ENCODE peak calls at places on chromosome 2, in four cellular contexts. Y, D, B and P are unnamed samples. For H3K4me1, the result is how much of the 10 kb centered on the place peaks cover.

GRCh38 chr2:239192456-239192855 is 208.4 kb downstream of the HDAC4 start:
- ATAC-seq in Y (no peak), D (no peak), B (no peak), P (no peak)

GRCh38 chr2:191404568-191404991 is 159.4 kb downstream of the MYO1B start:
- ATAC-seq in Y (no peak), D (no peak), B (peak), P (no peak)

GRCh38 chr2:177161741-177162440 is 50.7 kb upstream of the HNRNPA3 start:
- ATAC-seq in Y (no peak), D (no peak), B (no peak), P (no peak)

GRCh38 chr2:44495035-44495434 is 133.3 kb downstream of the CAMKMT start:
- ATAC-seq in Y (no peak), D (no peak), B (no peak), P (no peak)

GRCh38 chr2:104340162-104340561 is 513.8 kb upstream of the POU3F3 start:
- ATAC-seq in Y (no peak), D (no peak), B (peak), P (no peak)

GRCh38 chr2:206736935-206737334 is 18.7 kb upstream of the DYTN start:
- ATAC-seq in Y (no peak), D (no peak), B (no peak), P (no peak)

GRCh38 chr2:7523557-7524210 is 606.5 kb downstream of the RNF144A start:
- ATAC-seq in Y (no peak), D (no peak), B (no peak), P (no peak)

GRCh38 chr2:230821261-230821990 is 43.3 kb upstream of the ITM2C start:
- ATAC-seq in Y (peak), D (no peak), B (no peak), P (no peak)

GRCh38 chr2:118738524-118739308 is 108.7 kb downstream of the EN1 start:
- ATAC-seq in Y (peak), D (peak), B (peak), P (peak)

GRCh38 chr2:29113891-29114321 is 1.3 kb upstream of the CLIP4 start:
- ATAC-seq in Y (peak), D (peak), B (peak), P (peak)

GRCh38 chr2:215301994-215302393 is 9.9 kb upstream of the ATIC start:
- ATAC-seq in Y (no peak), D (no peak), B (no peak), P (no peak)

GRCh38 chr2:159402790-159403189 is 116.3 kb upstream of the WDSUB1 start:
- ATAC-seq in Y (no peak), D (no peak), B (no peak), P (no peak)

GRCh38 chr2:45968946-45969584 is 317.6 kb downstream of the PRKCE start:
- ATAC-seq in Y (no peak), D (no peak), B (no peak), P (no peak)

GRCh38 chr2:130735200-130735599 is 6.3 kb downstream of the GPR148 start:
- ATAC-seq in Y (no peak), D (no peak), B (no peak), P (no peak)

GRCh38 chr2:100192825-100193224 is 50.4 kb upstream of the AFF3 start:
- ATAC-seq in Y (no peak), D (no peak), B (no peak), P (no peak)

GRCh38 chr2:23504591-23504990 is 119.6 kb downstream of the KLHL29 start:
- ATAC-seq in Y (no peak), D (no peak), B (no peak), P (no peak)

GRCh38 chr2:128217671-128218070 is 101.0 kb downstream of the HS6ST1 start:
- ATAC-seq in Y (no peak), D (no peak), B (no peak), P (no peak)

GRCh38 chr2:42289222-42289621 is 71.8 kb downstream of the COX7A2L start:
- ATAC-seq in Y (no peak), D (no peak), B (no peak), P (no peak)
- H3K4me1 ChIP-seq in Y (under half), D (under half), B (under half), P (under half)

GRCh38 chr2:65386340-65386739 is 46.1 kb downstream of the SPRED2 start:
- ATAC-seq in Y (no peak), D (no peak), B (no peak), P (no peak)
- H3K4me1 ChIP-seq in Y (under half), D (half or more), B (under half), P (under half)

GRCh38 chr2:98737848-98738247 is 6.9 kb upstream of the MGAT4A start:
- ATAC-seq in Y (no peak), D (no peak), B (no peak), P (no peak)

GRCh38 chr2:98732430-98733051 is 1.6 kb upstream of the MGAT4A start:
- ATAC-seq in Y (no peak), D (no peak), B (no peak), P (no peak)

GRCh38 chr2:98734157-98734556 is 3.2 kb upstream of the MGAT4A start:
- ATAC-seq in Y (no peak), D (no peak), B (no peak), P (no peak)

GRCh38 chr2:98736464-98736889 is 5.5 kb upstream of the MGAT4A start:
- ATAC-seq in Y (no peak), D (no peak), B (peak), P (no peak)

DNA sequence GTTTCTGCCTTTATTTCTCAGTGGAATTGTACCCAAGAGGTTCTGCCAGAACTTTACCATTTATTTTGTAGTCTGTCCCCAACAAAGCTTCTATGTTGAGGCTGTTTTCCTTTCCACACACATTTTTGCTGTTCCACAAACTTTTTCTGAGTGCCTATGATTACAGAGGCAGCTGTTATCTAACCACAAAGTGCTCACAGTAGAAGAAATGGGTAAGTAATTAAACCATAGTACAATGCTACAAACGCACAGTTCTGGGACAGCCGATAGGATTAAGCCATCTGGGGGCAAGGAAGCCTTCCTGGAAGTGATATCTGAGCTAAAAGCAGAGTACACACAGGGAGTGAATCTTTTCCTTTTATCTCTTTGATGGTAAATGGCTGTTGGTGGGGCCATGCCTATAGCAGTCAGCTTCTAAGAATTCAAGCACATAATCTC is 3.9 kb upstream of the MGAT4A start:
- ATAC-seq in Y (no peak), D (no peak), B (no peak), P (no peak)
- H3K4me1 ChIP-seq in Y (under half), D (under half), B (under half), P (under half)

GRCh38 chr2:233082222-233082933 is 22.2 kb downstream of the INPP5D start:
- ATAC-seq in Y (no peak), D (no peak), B (no peak), P (no peak)

GRCh38 chr2:233085037-233085838 is 25.1 kb downstream of the INPP5D start:
- ATAC-seq in Y (no peak), D (no peak), B (no peak), P (no peak)

GRCh38 chr2:233084488-233084887 is 24.3 kb downstream of the INPP5D start:
- ATAC-seq in Y (peak), D (peak), B (peak), P (peak)

GRCh38 chr2:233082934-233083755 is 23.0 kb downstream of the INPP5D start:
- ATAC-seq in Y (peak), D (peak), B (no peak), P (no peak)

DNA sequence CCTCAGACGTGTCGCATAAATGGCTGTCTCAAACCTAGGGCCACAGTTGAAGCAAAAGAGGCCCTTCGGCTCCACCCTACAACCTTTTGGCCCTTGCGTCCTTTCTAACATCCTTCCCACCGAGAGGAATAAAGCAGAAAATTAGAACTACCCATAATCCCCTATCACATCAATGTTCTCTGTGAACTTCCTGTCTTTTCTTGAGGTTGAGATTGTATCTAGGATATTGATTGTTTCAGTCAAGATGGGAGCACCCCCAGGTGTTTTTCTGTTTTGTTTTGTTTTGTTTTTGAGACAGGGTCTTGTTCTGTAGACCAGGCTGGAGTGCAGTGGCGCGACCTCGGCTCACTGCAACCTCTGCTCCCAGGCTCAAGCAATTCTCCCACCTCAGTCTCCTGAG is 23.6 kb downstream of the INPP5D start:
- ATAC-seq in Y (no peak), D (peak), B (no peak), P (no peak)
- H3K4me1 ChIP-seq in Y (under half), D (under half), B (under half), P (under half)

GRCh38 chr2:20542269-20542668 is 95.4 kb downstream of the RHOB start:
- ATAC-seq in Y (no peak), D (no peak), B (no peak), P (no peak)
- H3K4me1 ChIP-seq in Y (under half), D (under half), B (under half), P (under half)

GRCh38 chr2:36478332-36478738 is 119.6 kb downstream of the FEZ2 start:
- ATAC-seq in Y (peak), D (peak), B (peak), P (peak)
- H3K4me1 ChIP-seq in Y (under half), D (under half), B (under half), P (under half)

GRCh38 chr2:38526195-38526594 is 76.5 kb downstream of the HNRNPLL start:
- ATAC-seq in Y (no peak), D (no peak), B (no peak), P (no peak)

GRCh38 chr2:38524580-38524979 is 78.1 kb downstream of the HNRNPLL start:
- ATAC-seq in Y (no peak), D (no peak), B (no peak), P (no peak)

GRCh38 chr2:38522754-38523349 is 79.9 kb downstream of the HNRNPLL start:
- ATAC-seq in Y (no peak), D (no peak), B (no peak), P (no peak)

GRCh38 chr2:38521835-38522234 is 80.9 kb downstream of the HNRNPLL start:
- ATAC-seq in Y (no peak), D (no peak), B (no peak), P (no peak)

GRCh38 chr2:38523728-38524437 is 78.8 kb downstream of the HNRNPLL start:
- ATAC-seq in Y (no peak), D (peak), B (no peak), P (no peak)
- H3K4me1 ChIP-seq in Y (under half), D (under half), B (under half), P (under half)

GRCh38 chr2:26768759-26769500 is 4.8 kb downstream of the SLC35F6 start:
- ATAC-seq in Y (peak), D (peak), B (peak), P (peak)
- H3K4me1 ChIP-seq in Y (under half), D (half or more), B (under half), P (under half)

GRCh38 chr2:217853961-217854360 is 148.8 kb downstream of the TNS1 start:
- ATAC-seq in Y (no peak), D (no peak), B (no peak), P (no peak)
- H3K4me1 ChIP-seq in Y (under half), D (half or more), B (under half), P (half or more)

GRCh38 chr2:43414033-43414432 is 181.8 kb downstream of the THADA start:
- ATAC-seq in Y (no peak), D (no peak), B (no peak), P (no peak)
- H3K4me1 ChIP-seq in Y (under half), D (under half), B (under half), P (half or more)